ENCODE peak calls at places on chromosome 3, in eight cellular contexts. V is GM20000, R is GM04504, C is brain microvascular endothelial cell, S is A549, A is aorta, H is ovary, U is Calu3. E is an unnamed sample.

GRCh38 chr3:39668420-39668819 is 141.0 kb upstream of the MYRIP start:
- DNase-seq in V (peak; percentile 49), R (peak; percentile 18), C (peak; percentile 30), S (peak; percentile 58), A (no peak), H (no peak), U (peak; percentile 15), E (peak; percentile 25)

GRCh38 chr3:57961177-57961827 is 46.9 kb upstream of the FLNB start:
- DNase-seq in V (no peak), R (no peak), C (no peak), S (no peak), A (no peak), H (no peak), U (no peak), E (no peak)

GRCh38 chr3:151230644-151231043 is 27.6 kb upstream of the GPR171 start:
- DNase-seq in V (peak; percentile 39), R (no peak), C (no peak), S (no peak), A (no peak), H (no peak), U (no peak), E (no peak)

GRCh38 chr3:187698499-187699399 is 3.6 kb downstream of the RTP2 start:
- DNase-seq in V (no peak), R (no peak), C (no peak), S (no peak), A (no peak), H (no peak), U (no peak), E (no peak)

GRCh38 chr3:13077431-13078157 is 4.4 kb upstream of the IQSEC1 start:
- DNase-seq in V (no peak), R (no peak), C (no peak), S (no peak), A (peak; percentile 80), H (no peak), U (no peak), E (no peak)

GRCh38 chr3:64039972-64040733 is 16.9 kb upstream of the PSMD6 start:
- DNase-seq in V (no peak), R (no peak), C (peak; percentile 27), S (no peak), A (no peak), H (no peak), U (no peak), E (no peak)

GRCh38 chr3:46665763-46666470 is 27.6 kb downstream of the ALS2CL start:
- DNase-seq in V (peak; percentile 2), R (no peak), C (no peak), S (no peak), A (no peak), H (no peak), U (no peak), E (no peak)

GRCh38 chr3:5212625-5213573 is 25.4 kb downstream of the EDEM1 start:
- DNase-seq in V (no peak), R (no peak), C (no peak), S (no peak), A (no peak), H (no peak), U (no peak), E (no peak)

GRCh38 chr3:156518726-156519125 is 36.2 kb downstream of the SSR3 start:
- DNase-seq in V (no peak), R (no peak), C (no peak), S (no peak), A (no peak), H (no peak), U (no peak), E (no peak)

GRCh38 chr3:34078418-34078817 is 280.0 kb downstream of the PDCD6IP start:
- DNase-seq in V (no peak), R (no peak), C (no peak), S (no peak), A (no peak), H (no peak), U (no peak), E (no peak)

GRCh38 chr3:195041871-195042740 is 228.9 kb downstream of the XXYLT1 start:
- DNase-seq in V (no peak), R (no peak), C (no peak), S (no peak), A (no peak), H (peak; percentile 22), U (no peak), E (no peak)

GRCh38 chr3:147589016-147589415 is 179.9 kb downstream of the ZIC1 start:
- DNase-seq in V (no peak), R (peak; percentile 39), C (no peak), S (no peak), A (no peak), H (no peak), U (no peak), E (no peak)

GRCh38 chr3:130543322-130543721 is 26.3 kb downstream of the COL6A6 start:
- DNase-seq in V (no peak), R (no peak), C (no peak), S (no peak), A (no peak), H (no peak), U (no peak), E (no peak)

GRCh38 chr3:69094467-69095205 is 9.9 kb downstream of the ARL6IP5 start:
- DNase-seq in V (no peak), R (no peak), C (peak; percentile 22), S (no peak), A (no peak), H (no peak), U (no peak), E (no peak)

GRCh38 chr3:195856410-195857084 is 44.8 kb upstream of the MUC4 start:
- DNase-seq in V (no peak), R (no peak), C (no peak), S (no peak), A (no peak), H (no peak), U (no peak), E (no peak)

GRCh38 chr3:113054552-113054951 is 63.8 kb downstream of the GTPBP8 start:
- DNase-seq in V (no peak), R (peak; percentile 40), C (peak; percentile 4), S (peak; percentile 73), A (no peak), H (no peak), U (no peak), E (peak; percentile 29)

GRCh38 chr3:98806583-98806982 is 43.4 kb downstream of the ST3GAL6 start:
- DNase-seq in V (no peak), R (no peak), C (no peak), S (no peak), A (no peak), H (no peak), U (no peak), E (no peak)

GRCh38 chr3:195070321-195070720 is 200.6 kb downstream of the XXYLT1 start:
- DNase-seq in V (no peak), R (no peak), C (no peak), S (no peak), A (no peak), H (no peak), U (no peak), E (no peak)

GRCh38 chr3:14772533-14773138 is 46.1 kb upstream of the FGD5 start:
- DNase-seq in V (no peak), R (no peak), C (no peak), S (no peak), A (no peak), H (no peak), U (no peak), E (no peak)

GRCh38 chr3:144923051-144923450 is 951.4 kb downstream of the DIPK2A start:
- DNase-seq in V (no peak), R (no peak), C (peak; percentile 11), S (no peak), A (no peak), H (no peak), U (no peak), E (no peak)

GRCh38 chr3:34419801-34420200 is 621.4 kb downstream of the PDCD6IP start:
- DNase-seq in V (no peak), R (no peak), C (peak; percentile 1), S (peak; percentile 11), A (no peak), H (no peak), U (no peak), E (peak; percentile 10)

GRCh38 chr3:37324752-37325407 is 150.5 kb upstream of the LRRFIP2 start:
- DNase-seq in V (no peak), R (no peak), C (no peak), S (no peak), A (no peak), H (no peak), U (no peak), E (no peak)

GRCh38 chr3:194497799-194498575 is 11.2 kb upstream of the ATP13A3 start:
- DNase-seq in V (no peak), R (no peak), C (no peak), S (no peak), A (no peak), H (no peak), U (no peak), E (no peak)

GRCh38 chr3:33430061-33430460 is 10.1 kb downstream of the UBP1 start:
- DNase-seq in V (peak; percentile 13), R (no peak), C (no peak), S (no peak), A (no peak), H (no peak), U (no peak), E (no peak)

GRCh38 chr3:25021816-25022215 is 406.2 kb upstream of the RARB start:
- DNase-seq in V (no peak), R (no peak), C (peak; percentile 49), S (peak; percentile 34), A (no peak), H (no peak), U (peak; percentile 5), E (peak; percentile 23)

GRCh38 chr3:62374375-62374876 is 1.1 kb upstream of the FEZF2 start:
- DNase-seq in V (peak; percentile 23), R (no peak), C (peak; percentile 14), S (no peak), A (no peak), H (no peak), U (no peak), E (no peak)

GRCh38 chr3:149198611-149199010 is 23.0 kb downstream of the CP start:
- DNase-seq in V (no peak), R (no peak), C (peak; percentile 25), S (no peak), A (no peak), H (no peak), U (no peak), E (no peak)

GRCh38 chr3:127473244-127474024 is 117.1 kb downstream of the TPRA1 start:
- DNase-seq in V (peak; percentile 61), R (no peak), C (no peak), S (peak; percentile 6), A (no peak), H (no peak), U (peak; percentile 68), E (peak; percentile 91)

GRCh38 chr3:138941259-138941885 is 5.6 kb downstream of the FOXL2 start:
- DNase-seq in V (no peak), R (no peak), C (no peak), S (peak; percentile 62), A (no peak), H (peak; percentile 89), U (peak; percentile 91), E (peak; percentile 93)

GRCh38 chr3:188047536-188047935 is 106.4 kb upstream of the LPP start:
- DNase-seq in V (no peak), R (no peak), C (no peak), S (no peak), A (no peak), H (no peak), U (no peak), E (no peak)

GRCh38 chr3:171122212-171122611 is 95.7 kb upstream of the SLC2A2 start:
- DNase-seq in V (no peak), R (no peak), C (no peak), S (no peak), A (no peak), H (no peak), U (no peak), E (no peak)

GRCh38 chr3:184598220-184598927 is 36.8 kb downstream of the EPHB3 start:
- DNase-seq in V (no peak), R (no peak), C (no peak), S (no peak), A (peak; percentile 30), H (peak; percentile 39), U (no peak), E (no peak)

GRCh38 chr3:153029350-153029749 is 132.7 kb upstream of the RAP2B start:
- DNase-seq in V (no peak), R (no peak), C (peak; percentile 78), S (no peak), A (no peak), H (no peak), U (no peak), E (no peak)

GRCh38 chr3:46981932-46982471 is 2.5 kb downstream of the NBEAL2 start:
- DNase-seq in V (no peak), R (no peak), C (no peak), S (no peak), A (no peak), H (no peak), U (peak; percentile 73), E (no peak)

E was measured in HuH-7.